ENCODE peak calls at places on chromosomes 6 and 20, in seven cellular contexts. One of them, this sample, is unnamed.

GRCh38 chr6:11930240-11930639 is 81.9 kb upstream of the HIVEP1 start:
- DNase-seq in stimulated activated CD4-positive, alpha-beta T cell treated with anti-CD3 and anti-CD28 coated beads, Interleukin-12 subunit alpha, Interleukin-12 subunit beta, amount 100 ng/mL, for 4 hours: no peak
- DNase-seq in caudate nucleus: no peak
- DNase-seq in NCI-H345: no peak
- DNase-seq in activated T-helper 9 cell treated with anti-CD3 and anti-CD28 coated beads, Interleukin-2, amount 50 U/mL, for 16 hours: no peak
- DNase-seq in activated CD8-positive, alpha-beta memory T cell treated with anti-CD3 and anti-CD28 coated beads for 4 hours: no peak
- DNase-seq in lung microvascular endothelial cell: no peak
- DNase-seq in this sample: no peak

GRCh38 chr6:38080889-38081288 is 261.4 kb downstream of the ZFAND3 start:
- DNase-seq in NCI-H345: no peak
- DNase-seq in activated CD8-positive, alpha-beta memory T cell treated with anti-CD3 and anti-CD28 coated beads for 4 hours: no peak
- DNase-seq in lung microvascular endothelial cell: peak; percentile 18
- DNase-seq in caudate nucleus: no peak
- DNase-seq in stimulated activated CD4-positive, alpha-beta T cell treated with anti-CD3 and anti-CD28 coated beads, Interleukin-12 subunit alpha, Interleukin-12 subunit beta, amount 100 ng/mL, for 4 hours: no peak
- DNase-seq in activated T-helper 9 cell treated with anti-CD3 and anti-CD28 coated beads, Interleukin-2, amount 50 U/mL, for 16 hours: no peak
- DNase-seq in this sample: no peak

GRCh38 chr6:14316911-14317535 is 199.5 kb downstream of the CD83 start:
- DNase-seq in activated CD8-positive, alpha-beta memory T cell treated with anti-CD3 and anti-CD28 coated beads for 4 hours: no peak
- DNase-seq in stimulated activated CD4-positive, alpha-beta T cell treated with anti-CD3 and anti-CD28 coated beads, Interleukin-12 subunit alpha, Interleukin-12 subunit beta, amount 100 ng/mL, for 4 hours: no peak
- DNase-seq in activated T-helper 9 cell treated with anti-CD3 and anti-CD28 coated beads, Interleukin-2, amount 50 U/mL, for 16 hours: no peak
- DNase-seq in NCI-H345: no peak
- DNase-seq in lung microvascular endothelial cell: no peak
- DNase-seq in caudate nucleus: no peak
- DNase-seq in this sample: no peak

GRCh38 chr6:82622461-82622860 is 258.8 kb downstream of the TPBG start:
- DNase-seq in caudate nucleus: no peak
- DNase-seq in lung microvascular endothelial cell: no peak
- DNase-seq in NCI-H345: no peak
- DNase-seq in activated CD8-positive, alpha-beta memory T cell treated with anti-CD3 and anti-CD28 coated beads for 4 hours: no peak
- DNase-seq in stimulated activated CD4-positive, alpha-beta T cell treated with anti-CD3 and anti-CD28 coated beads, Interleukin-12 subunit alpha, Interleukin-12 subunit beta, amount 100 ng/mL, for 4 hours: no peak
- DNase-seq in activated T-helper 9 cell treated with anti-CD3 and anti-CD28 coated beads, Interleukin-2, amount 50 U/mL, for 16 hours: no peak
- DNase-seq in this sample: no peak

GRCh38 chr6:129598244-129599187 is 111.5 kb downstream of the ARHGAP18 start:
- DNase-seq in stimulated activated CD4-positive, alpha-beta T cell treated with anti-CD3 and anti-CD28 coated beads, Interleukin-12 subunit alpha, Interleukin-12 subunit beta, amount 100 ng/mL, for 4 hours: no peak
- DNase-seq in NCI-H345: peak; percentile 52
- DNase-seq in caudate nucleus: no peak
- DNase-seq in activated CD8-positive, alpha-beta memory T cell treated with anti-CD3 and anti-CD28 coated beads for 4 hours: no peak
- DNase-seq in lung microvascular endothelial cell: peak; percentile 91
- DNase-seq in activated T-helper 9 cell treated with anti-CD3 and anti-CD28 coated beads, Interleukin-2, amount 50 U/mL, for 16 hours: no peak
- DNase-seq in this sample: no peak

GRCh38 chr6:109230444-109230843 is 135.1 kb downstream of the CEP57L1 start:
- DNase-seq in caudate nucleus: no peak
- DNase-seq in NCI-H345: no peak
- DNase-seq in stimulated activated CD4-positive, alpha-beta T cell treated with anti-CD3 and anti-CD28 coated beads, Interleukin-12 subunit alpha, Interleukin-12 subunit beta, amount 100 ng/mL, for 4 hours: no peak
- DNase-seq in activated T-helper 9 cell treated with anti-CD3 and anti-CD28 coated beads, Interleukin-2, amount 50 U/mL, for 16 hours: no peak
- DNase-seq in lung microvascular endothelial cell: no peak
- DNase-seq in activated CD8-positive, alpha-beta memory T cell treated with anti-CD3 and anti-CD28 coated beads for 4 hours: no peak
- DNase-seq in this sample: no peak

GRCh38 chr6:41901882-41902519 is 6.8 kb upstream of the USP49 start:
- DNase-seq in caudate nucleus: no peak
- DNase-seq in stimulated activated CD4-positive, alpha-beta T cell treated with anti-CD3 and anti-CD28 coated beads, Interleukin-12 subunit alpha, Interleukin-12 subunit beta, amount 100 ng/mL, for 4 hours: peak; percentile 41
- DNase-seq in activated T-helper 9 cell treated with anti-CD3 and anti-CD28 coated beads, Interleukin-2, amount 50 U/mL, for 16 hours: peak; percentile 34
- DNase-seq in activated CD8-positive, alpha-beta memory T cell treated with anti-CD3 and anti-CD28 coated beads for 4 hours: peak; percentile 21
- DNase-seq in NCI-H345: no peak
- DNase-seq in lung microvascular endothelial cell: peak; percentile 40
- DNase-seq in this sample: no peak

GRCh38 chr20:25486377-25486776 is 78.9 kb downstream of the GINS1 start:
- DNase-seq in NCI-H345: no peak
- DNase-seq in stimulated activated CD4-positive, alpha-beta T cell treated with anti-CD3 and anti-CD28 coated beads, Interleukin-12 subunit alpha, Interleukin-12 subunit beta, amount 100 ng/mL, for 4 hours: no peak
- DNase-seq in activated CD8-positive, alpha-beta memory T cell treated with anti-CD3 and anti-CD28 coated beads for 4 hours: no peak
- DNase-seq in lung microvascular endothelial cell: no peak
- DNase-seq in caudate nucleus: no peak
- DNase-seq in activated T-helper 9 cell treated with anti-CD3 and anti-CD28 coated beads, Interleukin-2, amount 50 U/mL, for 16 hours: no peak
- DNase-seq in this sample: no peak

GRCh38 chr6:108549741-108550140 is 11.0 kb upstream of the FOXO3 start:
- DNase-seq in lung microvascular endothelial cell: peak; percentile 41
- DNase-seq in activated CD8-positive, alpha-beta memory T cell treated with anti-CD3 and anti-CD28 coated beads for 4 hours: no peak
- DNase-seq in stimulated activated CD4-positive, alpha-beta T cell treated with anti-CD3 and anti-CD28 coated beads, Interleukin-12 subunit alpha, Interleukin-12 subunit beta, amount 100 ng/mL, for 4 hours: no peak
- DNase-seq in caudate nucleus: no peak
- DNase-seq in activated T-helper 9 cell treated with anti-CD3 and anti-CD28 coated beads, Interleukin-2, amount 50 U/mL, for 16 hours: no peak
- DNase-seq in NCI-H345: no peak
- DNase-seq in this sample: no peak

GRCh38 chr6:50120300-50120699 is 70.6 kb upstream of the DEFB112 start:
- DNase-seq in activated CD8-positive, alpha-beta memory T cell treated with anti-CD3 and anti-CD28 coated beads for 4 hours: no peak
- DNase-seq in activated T-helper 9 cell treated with anti-CD3 and anti-CD28 coated beads, Interleukin-2, amount 50 U/mL, for 16 hours: no peak
- DNase-seq in NCI-H345: no peak
- DNase-seq in caudate nucleus: no peak
- DNase-seq in lung microvascular endothelial cell: no peak
- DNase-seq in stimulated activated CD4-positive, alpha-beta T cell treated with anti-CD3 and anti-CD28 coated beads, Interleukin-12 subunit alpha, Interleukin-12 subunit beta, amount 100 ng/mL, for 4 hours: no peak
- DNase-seq in this sample: no peak

This sample was measured in posterior cingulate gyrus.